ENCODE peak calls at places on chromosomes 7 and 10, in five cellular contexts. X, H, Q, P and F are unnamed samples.
A peak's percentile ranks its signal among the peaks of the same experiment; 100 is the strongest.

GRCh38 chr7:91843831-91844230 is 36.7 kb downstream of the MTERF1 start:
- DNase-seq in Q (no peak), X (no peak), P (no peak), H (no peak), F (no peak)

GRCh38 chr10:5559642-5560141 is 34.9 kb downstream of the CALML3 start:
- DNase-seq in H (no peak), P (no peak), Q (no peak), X (peak; percentile 75), F (no peak)

GRCh38 chr10:14910953-14911352 is 32.3 kb downstream of the SUV39H2 start:
- DNase-seq in P (no peak), H (no peak), Q (no peak), X (no peak), F (no peak)

GRCh38 chr7:66557214-66558200 is 71.2 kb upstream of the KCTD7 start:
- DNase-seq in H (peak; percentile 46), P (peak; percentile 61), X (peak; percentile 77), Q (peak; percentile 17), F (peak; percentile 61)

GRCh38 chr10:29174389-29174788 is 114.5 kb upstream of the LYZL1 start:
- DNase-seq in H (no peak), X (no peak), Q (no peak), P (no peak), F (no peak)

GRCh38 chr10:30724296-30724695 is 94.7 kb upstream of the LYZL2 start:
- DNase-seq in Q (no peak), H (no peak), X (no peak), P (no peak), F (no peak)

GRCh38 chr10:97788552-97789442 is 17.0 kb upstream of the SFRP5 start:
- DNase-seq in H (no peak), Q (no peak), X (no peak), P (no peak), F (peak; percentile 89)

GRCh38 chr7:15168489-15168888 is 265.9 kb upstream of the DGKB start:
- DNase-seq in H (no peak), X (no peak), Q (no peak), P (no peak), F (no peak)

GRCh38 chr10:132899751-132900065 is 42.7 kb downstream of the CFAP46 start:
- DNase-seq in Q (no peak), P (no peak), X (no peak), H (no peak), F (no peak)

GRCh38 chr10:22427101-22427500 is 81.8 kb downstream of the SPAG6 start:
- DNase-seq in Q (no peak), X (no peak), P (peak; percentile 59), H (no peak), F (no peak)

GRCh38 chr10:43585046-43585445 is 10.6 kb upstream of the ZNF239 start:
- DNase-seq in P (no peak), Q (no peak), X (no peak), H (no peak), F (no peak)

GRCh38 chr10:124535731-124536495 is 74.3 kb downstream of the LHPP start:
- DNase-seq in X (peak; percentile 8), Q (no peak), P (no peak), H (no peak), F (no peak)

GRCh38 chr10:49512121-49512809 is 26.7 kb downstream of the ERCC6 start:
- DNase-seq in Q (no peak), X (peak; percentile 49), P (no peak), H (no peak), F (no peak)

GRCh38 chr10:131082991-131083465 is 228.5 kb downstream of the TCERG1L start:
- DNase-seq in Q (no peak), X (no peak), H (no peak), P (no peak), F (no peak)

GRCh38 chr7:133912916-133913697 is 214.0 kb upstream of the LRGUK start:
- DNase-seq in H (no peak), X (no peak), Q (no peak), P (peak; percentile 67), F (no peak)

GRCh38 chr7:144656960-144657359 is 178.9 kb downstream of the TPK1 start:
- DNase-seq in Q (no peak), P (no peak), H (no peak), X (no peak), F (no peak)